ENCODE peak calls at places on chromosomes 5 and 9, in nine cellular contexts. I is NCI-H1092 treated with DMSO at 0.1 percent for 48 hours, U is KG1, G is M059J, O is KBM-7, L is head of caudate nucleus, V is heart left ventricle, C is foreskin fibroblast, X is SK-N-DZ. E is an unnamed sample.

GRCh38 chr5:1312993-1313833 is 18.3 kb upstream of the TERT start:
- DNase-seq in I (no peak), U (peak; percentile 95), G (peak; percentile 80), O (peak; percentile 85), L (no peak), V (no peak), C (no peak), X (no peak), E (no peak)

GRCh38 chr9:114287763-114288232 is 35.1 kb upstream of the ORM1 start:
- DNase-seq in I (no peak), U (no peak), G (no peak), O (no peak), L (no peak), V (peak; percentile 2), C (no peak), X (no peak), E (peak; percentile 6)

GRCh38 chr5:151384106-151384505 is 36.7 kb upstream of the SLC36A2 start:
- DNase-seq in I (no peak), U (no peak), G (peak; percentile 50), O (no peak), L (no peak), V (no peak), C (no peak), X (no peak), E (no peak)

GRCh38 chr5:95924720-95925119 is 36.9 kb downstream of the ELL2 start:
- DNase-seq in I (no peak), U (no peak), G (no peak), O (no peak), L (no peak), V (no peak), C (peak; percentile 45), X (no peak), E (no peak)

GRCh38 chr9:99226054-99226453 is 4.0 kb downstream of the SEC61B start:
- DNase-seq in I (no peak), U (no peak), G (no peak), O (no peak), L (no peak), V (peak; percentile 8), C (no peak), X (no peak), E (no peak)

GRCh38 chr5:159814810-159815585 is 101.3 kb upstream of the ADRA1B start:
- DNase-seq in I (no peak), U (no peak), G (no peak), O (no peak), L (no peak), V (no peak), C (peak; percentile 33), X (no peak), E (no peak)

GRCh38 chr5:132257131-132258101 is at the start of gene PDLIM4:
- DNase-seq in I (no peak), U (no peak), G (no peak), O (no peak), L (peak; percentile 7), V (no peak), C (no peak), X (peak; percentile 54), E (peak; percentile 57)

GRCh38 chr5:25393321-25393720 is 748.5 kb upstream of the CDH10 start:
- DNase-seq in I (peak; percentile 28), U (no peak), G (no peak), O (no peak), L (no peak), V (no peak), C (no peak), X (no peak), E (no peak)

GRCh38 chr9:132769895-132770774 is 99.9 kb downstream of the GTF3C4 start:
- DNase-seq in I (peak; percentile 46), U (peak; percentile 71), G (peak; percentile 63), O (peak; percentile 80), L (peak; percentile 38), V (peak; percentile 59), C (peak; percentile 45), X (no peak), E (peak; percentile 68)

GRCh38 chr5:149429839-149430721 is 51.0 kb upstream of the IL17B start:
- DNase-seq in I (no peak), U (no peak), G (no peak), O (peak; percentile 78), L (peak; percentile 19), V (peak; percentile 72), C (no peak), X (no peak), E (peak; percentile 58)

GRCh38 chr5:172816887-172817418 is 17.1 kb upstream of the ERGIC1 start:
- DNase-seq in I (no peak), U (no peak), G (peak; percentile 71), O (no peak), L (peak; percentile 82), V (no peak), C (peak; percentile 77), X (no peak), E (no peak)

GRCh38 chr5:107147584-107147983 is 523.2 kb downstream of the EFNA5 start:
- DNase-seq in I (no peak), U (no peak), G (no peak), O (no peak), L (no peak), V (no peak), C (no peak), X (no peak), E (no peak)

GRCh38 chr9:99807276-99807852 is 14.3 kb upstream of the NR4A3 start:
- DNase-seq in I (peak; percentile 43), U (peak; percentile 67), G (peak; percentile 67), O (peak; percentile 81), L (peak; percentile 79), V (peak; percentile 70), C (peak; percentile 26), X (peak; percentile 46), E (peak; percentile 56)

GRCh38 chr9:79807966-79808365 is 236.2 kb downstream of the TLE4 start:
- DNase-seq in I (no peak), U (no peak), G (no peak), O (no peak), L (no peak), V (no peak), C (no peak), X (no peak), E (no peak)

E was measured in psoas muscle.